ENCODE peak calls at places on chromosome 7, in four cellular contexts. One of them, this sample, is unnamed.

GRCh38 chr7:71633571-71634008 is 501.6 kb downstream of the GALNT17 start:
- DNase-seq in NCI-H2029: peak; percentile 40
- DNase-seq in cerebellar cortex: no peak
- DNase-seq in activated CD4-positive, alpha-beta T cell treated with anti-CD3 and anti-CD28 coated beads for 36 hours: no peak
- DNase-seq in this sample: no peak

GRCh38 chr7:139714163-139714901 is 63.5 kb downstream of the HIPK2 start:
- DNase-seq in NCI-H2029: no peak
- DNase-seq in cerebellar cortex: no peak
- DNase-seq in activated CD4-positive, alpha-beta T cell treated with anti-CD3 and anti-CD28 coated beads for 36 hours: no peak
- DNase-seq in this sample: no peak

GRCh38 chr7:23490357-23491131 is 20.3 kb upstream of the IGF2BP3 start:
- DNase-seq in NCI-H2029: no peak
- DNase-seq in cerebellar cortex: peak; percentile 52
- DNase-seq in activated CD4-positive, alpha-beta T cell treated with anti-CD3 and anti-CD28 coated beads for 36 hours: peak; percentile 67
- DNase-seq in this sample: peak; percentile 62

GRCh38 chr7:80135306-80136104 is 874 bp downstream of the GNAI1 start:
- DNase-seq in NCI-H2029: no peak
- DNase-seq in cerebellar cortex: peak; percentile 67
- DNase-seq in activated CD4-positive, alpha-beta T cell treated with anti-CD3 and anti-CD28 coated beads for 36 hours: peak; percentile 54
- DNase-seq in this sample: peak; percentile 79

GRCh38 chr7:143519411-143520131 is 41.9 kb downstream of the TAS2R41 start:
- DNase-seq in NCI-H2029: no peak
- DNase-seq in cerebellar cortex: no peak
- DNase-seq in activated CD4-positive, alpha-beta T cell treated with anti-CD3 and anti-CD28 coated beads for 36 hours: no peak
- DNase-seq in this sample: peak; percentile 9

GRCh38 chr7:20474244-20474643 is 141.2 kb upstream of the ABCB5 start:
- DNase-seq in NCI-H2029: no peak
- DNase-seq in cerebellar cortex: no peak
- DNase-seq in activated CD4-positive, alpha-beta T cell treated with anti-CD3 and anti-CD28 coated beads for 36 hours: no peak
- DNase-seq in this sample: no peak

GRCh38 chr7:138161600-138162081 is 85.4 kb downstream of the AKR1D1 start:
- DNase-seq in NCI-H2029: peak; percentile 97
- DNase-seq in cerebellar cortex: peak; percentile 90
- DNase-seq in activated CD4-positive, alpha-beta T cell treated with anti-CD3 and anti-CD28 coated beads for 36 hours: peak; percentile 86
- DNase-seq in this sample: peak; percentile 86

GRCh38 chr7:136278057-136278456 is 300.9 kb upstream of the MTPN start:
- DNase-seq in NCI-H2029: no peak
- DNase-seq in cerebellar cortex: no peak
- DNase-seq in activated CD4-positive, alpha-beta T cell treated with anti-CD3 and anti-CD28 coated beads for 36 hours: no peak
- DNase-seq in this sample: no peak

GRCh38 chr7:37448057-37448636 is 517 bp downstream of the ELMO1 start:
- DNase-seq in NCI-H2029: no peak
- DNase-seq in cerebellar cortex: no peak
- DNase-seq in activated CD4-positive, alpha-beta T cell treated with anti-CD3 and anti-CD28 coated beads for 36 hours: no peak
- DNase-seq in this sample: peak; percentile 28

GRCh38 chr7:107147464-107148214 is 21.2 kb upstream of the HBP1 start:
- DNase-seq in NCI-H2029: no peak
- DNase-seq in cerebellar cortex: peak; percentile 59
- DNase-seq in activated CD4-positive, alpha-beta T cell treated with anti-CD3 and anti-CD28 coated beads for 36 hours: peak; percentile 53
- DNase-seq in this sample: peak; percentile 46

GRCh38 chr7:64314493-64315020 is 796 bp downstream of the ZNF736 start:
- DNase-seq in NCI-H2029: no peak
- DNase-seq in cerebellar cortex: no peak
- DNase-seq in activated CD4-positive, alpha-beta T cell treated with anti-CD3 and anti-CD28 coated beads for 36 hours: peak; percentile 29
- DNase-seq in this sample: peak; percentile 67

GRCh38 chr7:108805808-108806397 is 236.2 kb downstream of the DNAJB9 start:
- DNase-seq in NCI-H2029: no peak
- DNase-seq in cerebellar cortex: peak; percentile 11
- DNase-seq in activated CD4-positive, alpha-beta T cell treated with anti-CD3 and anti-CD28 coated beads for 36 hours: no peak
- DNase-seq in this sample: peak; percentile 46

GRCh38 chr7:24724451-24725190 is 32.6 kb downstream of the GSDME start:
- DNase-seq in NCI-H2029: no peak
- DNase-seq in cerebellar cortex: no peak
- DNase-seq in activated CD4-positive, alpha-beta T cell treated with anti-CD3 and anti-CD28 coated beads for 36 hours: no peak
- DNase-seq in this sample: peak; percentile 30

GRCh38 chr7:95794917-95795515 is 22.7 kb downstream of the DYNC1I1 start:
- DNase-seq in NCI-H2029: no peak
- DNase-seq in cerebellar cortex: no peak
- DNase-seq in activated CD4-positive, alpha-beta T cell treated with anti-CD3 and anti-CD28 coated beads for 36 hours: peak; percentile 9
- DNase-seq in this sample: peak; percentile 80

GRCh38 chr7:83162402-83163256 is at the start of gene PCLO:
- DNase-seq in NCI-H2029: peak; percentile 94
- DNase-seq in cerebellar cortex: peak; percentile 98
- DNase-seq in activated CD4-positive, alpha-beta T cell treated with anti-CD3 and anti-CD28 coated beads for 36 hours: peak; percentile 81
- DNase-seq in this sample: peak; percentile 80

GRCh38 chr7:151195616-151196450 is 8.8 kb upstream of the ASB10 start:
- DNase-seq in NCI-H2029: no peak
- DNase-seq in cerebellar cortex: no peak
- DNase-seq in activated CD4-positive, alpha-beta T cell treated with anti-CD3 and anti-CD28 coated beads for 36 hours: no peak
- DNase-seq in this sample: no peak

GRCh38 chr7:36670585-36671431 is 53.5 kb downstream of the AOAH start:
- DNase-seq in NCI-H2029: peak; percentile 26
- DNase-seq in cerebellar cortex: peak; percentile 79
- DNase-seq in activated CD4-positive, alpha-beta T cell treated with anti-CD3 and anti-CD28 coated beads for 36 hours: peak; percentile 80
- DNase-seq in this sample: peak; percentile 84

GRCh38 chr7:100568936-100569844 is 4.5 kb downstream of the SAP25 start:
- DNase-seq in NCI-H2029: no peak
- DNase-seq in cerebellar cortex: peak; percentile 86
- DNase-seq in activated CD4-positive, alpha-beta T cell treated with anti-CD3 and anti-CD28 coated beads for 36 hours: peak; percentile 73
- DNase-seq in this sample: peak; percentile 97

GRCh38 chr7:132815696-132816334 is 239.5 kb upstream of the PLXNA4 start:
- DNase-seq in NCI-H2029: no peak
- DNase-seq in cerebellar cortex: peak; percentile 50
- DNase-seq in activated CD4-positive, alpha-beta T cell treated with anti-CD3 and anti-CD28 coated beads for 36 hours: no peak
- DNase-seq in this sample: no peak

GRCh38 chr7:74480861-74481417 is 27.2 kb downstream of the GTF2IRD1 start:
- DNase-seq in NCI-H2029: no peak
- DNase-seq in cerebellar cortex: no peak
- DNase-seq in activated CD4-positive, alpha-beta T cell treated with anti-CD3 and anti-CD28 coated beads for 36 hours: no peak
- DNase-seq in this sample: no peak

GRCh38 chr7:95586951-95587301 is 9.4 kb downstream of the PDK4 start:
- DNase-seq in NCI-H2029: no peak
- DNase-seq in cerebellar cortex: no peak
- DNase-seq in activated CD4-positive, alpha-beta T cell treated with anti-CD3 and anti-CD28 coated beads for 36 hours: no peak
- DNase-seq in this sample: no peak

GRCh38 chr7:1546909-1547776 is 8.9 kb downstream of the TMEM184A start:
- DNase-seq in NCI-H2029: no peak
- DNase-seq in cerebellar cortex: no peak
- DNase-seq in activated CD4-positive, alpha-beta T cell treated with anti-CD3 and anti-CD28 coated beads for 36 hours: no peak
- DNase-seq in this sample: no peak

GRCh38 chr7:46680147-46680546 is 759.1 kb upstream of the IGFBP3 start:
- DNase-seq in NCI-H2029: no peak
- DNase-seq in cerebellar cortex: no peak
- DNase-seq in activated CD4-positive, alpha-beta T cell treated with anti-CD3 and anti-CD28 coated beads for 36 hours: no peak
- DNase-seq in this sample: no peak

GRCh38 chr7:24024689-24025088 is 259.3 kb upstream of the NPY start:
- DNase-seq in NCI-H2029: no peak
- DNase-seq in cerebellar cortex: no peak
- DNase-seq in activated CD4-positive, alpha-beta T cell treated with anti-CD3 and anti-CD28 coated beads for 36 hours: no peak
- DNase-seq in this sample: no peak

GRCh38 chr7:27165089-27165654 is at the start of gene HOXA9:
- DNase-seq in NCI-H2029: no peak
- DNase-seq in cerebellar cortex: peak; percentile 68
- DNase-seq in activated CD4-positive, alpha-beta T cell treated with anti-CD3 and anti-CD28 coated beads for 36 hours: peak; percentile 38
- DNase-seq in this sample: no peak

GRCh38 chr7:142323706-142324105 is 65.8 kb upstream of the PRSS58 start:
- DNase-seq in NCI-H2029: peak; percentile 28
- DNase-seq in cerebellar cortex: no peak
- DNase-seq in activated CD4-positive, alpha-beta T cell treated with anti-CD3 and anti-CD28 coated beads for 36 hours: peak; percentile 73
- DNase-seq in this sample: peak; percentile 45